ENCODE peak calls at places on chromosomes 1 and 21, in ten cellular contexts. L is PC-3, P is fibroblast of lung, W is fibroblast of the aortic adventitia, K is ascending aorta, U is uterus, N is breast epithelium, T is lung, Q is MM.1S, Z is kidney epithelial cell. R is an unnamed sample.

GRCh38 chr1:24501371-24502167 is 1.1 kb upstream of the RCAN3 start:
- DNase-seq in L (peak), P (no peak), W (no peak), K (no peak), U (no peak), N (peak), T (no peak), Q (peak), Z (no peak), R (no peak)

GRCh38 chr1:65572701-65573421 is 152.4 kb downstream of the LEPR start:
- DNase-seq in L (no peak), P (no peak), W (no peak), K (no peak), U (no peak), N (no peak), T (no peak), Q (no peak), Z (no peak), R (no peak)

GRCh38 chr21:40504825-40505224 is 342.1 kb downstream of the DSCAM start:
- DNase-seq in L (no peak), P (no peak), W (no peak), K (no peak), U (no peak), N (no peak), T (no peak), Q (no peak), Z (no peak), R (no peak)

GRCh38 chr1:15726508-15726907 is 9.6 kb upstream of the SLC25A34 start:
- DNase-seq in L (no peak), P (no peak), W (no peak), K (no peak), U (no peak), N (no peak), T (no peak), Q (no peak), Z (no peak), R (no peak)

GRCh38 chr1:159783724-159784123 is 3.0 kb downstream of the DUSP23 start:
- DNase-seq in L (no peak), P (no peak), W (no peak), K (no peak), U (no peak), N (no peak), T (no peak), Q (no peak), Z (no peak), R (no peak)

GRCh38 chr1:5109652-5110051 is 455.2 kb downstream of the AJAP1 start:
- DNase-seq in L (no peak), P (no peak), W (no peak), K (no peak), U (no peak), N (no peak), T (no peak), Q (no peak), Z (no peak), R (no peak)

GRCh38 chr1:107433068-107433467 is 292.2 kb downstream of the NTNG1 start:
- DNase-seq in L (no peak), P (no peak), W (no peak), K (no peak), U (no peak), N (no peak), T (no peak), Q (no peak), Z (no peak), R (no peak)

GRCh38 chr1:61244114-61244513 is 161.8 kb downstream of the NFIA start:
- DNase-seq in L (peak), P (peak), W (peak), K (peak), U (no peak), N (no peak), T (no peak), Q (no peak), Z (no peak), R (peak)

GRCh38 chr1:7679873-7680790 is 91.0 kb upstream of the VAMP3 start:
- DNase-seq in L (no peak), P (peak), W (peak), K (no peak), U (no peak), N (no peak), T (no peak), Q (no peak), Z (no peak), R (peak)

GRCh38 chr1:194809665-194810064 is 1623.3 kb upstream of the B3GALT2 start:
- DNase-seq in L (no peak), P (no peak), W (no peak), K (no peak), U (no peak), N (no peak), T (no peak), Q (peak), Z (no peak), R (no peak)
- TF ChIP-seq CTCF in L (no peak), P (no peak), W (no peak), K (no peak), U (no peak), N (no peak), T (no peak), Q (peak), Z (no peak), R (no peak)

GRCh38 chr21:31733521-31734149 is 1.7 kb upstream of the SCAF4 start:
- DNase-seq in L (no peak), P (no peak), W (no peak), K (no peak), U (no peak), N (no peak), T (no peak), Q (no peak), Z (no peak), R (no peak)
- H3K4me3 ChIP-seq in L (no peak), P (no peak), W (no peak), K (no peak), U (no peak), N (no peak), T (no peak), Q (no peak), Z (no peak), R (no peak)

DNA sequence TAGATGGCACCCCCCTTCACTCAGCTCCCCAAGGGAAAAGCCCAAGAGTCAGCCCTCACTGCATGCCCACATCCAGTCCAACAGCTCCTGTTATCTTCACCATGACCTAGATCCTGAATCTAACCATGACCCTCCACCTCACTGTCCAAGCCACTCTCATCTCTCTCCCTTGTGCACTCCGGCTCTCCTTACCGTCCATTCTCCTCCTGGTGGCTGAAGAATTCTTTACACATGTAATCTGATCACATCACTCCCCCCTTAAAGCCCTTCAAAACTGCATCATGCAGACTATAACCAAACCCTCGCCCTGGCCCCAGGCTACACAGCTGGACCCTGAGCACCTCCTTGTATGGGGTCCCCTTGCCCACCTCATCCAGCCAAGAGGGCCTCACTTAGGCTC is 14.0 kb upstream of the PAQR7 start:
- DNase-seq in L (peak), P (no peak), W (no peak), K (no peak), U (no peak), N (no peak), T (no peak), Q (no peak), Z (no peak), R (no peak)
- TF ChIP-seq CTCF in L (peak), P (peak), W (peak), K (no peak), U (no peak), N (no peak), T (no peak), Q (no peak), Z (peak), R (no peak)

GRCh38 chr1:46445773-46446256 is 43.8 kb upstream of the DMBX1 start:
- DNase-seq in L (no peak), P (no peak), W (no peak), K (no peak), U (no peak), N (no peak), T (no peak), Q (no peak), Z (no peak), R (no peak)

GRCh38 chr1:46449223-46450159 is 40.1 kb upstream of the DMBX1 start:
- DNase-seq in L (no peak), P (no peak), W (no peak), K (no peak), U (no peak), N (no peak), T (no peak), Q (no peak), Z (no peak), R (no peak)

GRCh38 chr1:46446646-46447498 is 42.8 kb upstream of the DMBX1 start:
- DNase-seq in L (peak), P (peak), W (peak), K (peak), U (peak), N (peak), T (peak), Q (peak), Z (peak), R (peak)

GRCh38 chr1:46448109-46448911 is 41.3 kb upstream of the DMBX1 start:
- DNase-seq in L (no peak), P (peak), W (no peak), K (no peak), U (no peak), N (no peak), T (no peak), Q (no peak), Z (no peak), R (no peak)

DNA sequence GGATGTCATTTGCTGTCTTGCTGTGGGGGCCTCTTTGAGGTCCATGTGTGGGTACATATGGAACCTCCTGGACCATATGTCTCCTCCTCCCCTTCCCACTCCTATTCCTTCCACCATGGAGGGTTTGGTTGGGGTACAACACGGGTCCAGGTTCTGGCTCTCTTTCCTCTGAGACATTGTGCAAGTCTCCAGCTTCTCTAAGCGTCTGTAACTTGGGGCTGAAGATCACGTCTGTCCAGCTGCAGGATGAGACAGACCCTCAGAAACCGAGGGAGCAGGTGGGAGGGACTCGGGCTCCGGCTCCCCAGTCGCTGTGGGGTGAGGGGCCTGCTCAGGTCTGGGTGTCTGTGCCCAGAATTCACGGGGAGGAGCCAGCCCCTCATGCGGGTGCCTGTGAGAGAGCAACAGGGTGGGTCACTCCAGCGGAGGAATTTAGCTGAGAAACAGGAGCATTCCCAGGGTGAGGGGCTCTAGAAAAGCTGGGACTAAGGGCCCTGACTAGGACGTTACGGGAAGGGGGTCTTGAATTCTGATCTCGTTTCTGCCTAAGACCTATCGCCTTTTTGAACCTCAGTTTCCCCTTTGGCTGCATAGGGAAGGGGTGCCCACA is 42.0 kb upstream of the DMBX1 start:
- DNase-seq in L (no peak), P (no peak), W (no peak), K (no peak), U (no peak), N (no peak), T (no peak), Q (no peak), Z (no peak), R (no peak)
- H3K4me3 ChIP-seq in L (no peak), P (no peak), W (no peak), K (peak), U (no peak), N (peak), T (no peak), Q (no peak), Z (no peak), R (no peak)

GRCh38 chr1:216923601-216924000 is 200.4 kb upstream of the ESRRG start:
- DNase-seq in L (no peak), P (peak), W (no peak), K (no peak), U (no peak), N (no peak), T (no peak), Q (no peak), Z (no peak), R (no peak)
- TF ChIP-seq CTCF in L (no peak), P (no peak), W (no peak), K (no peak), U (no peak), N (no peak), T (no peak), Q (no peak), Z (no peak), R (no peak)

DNA sequence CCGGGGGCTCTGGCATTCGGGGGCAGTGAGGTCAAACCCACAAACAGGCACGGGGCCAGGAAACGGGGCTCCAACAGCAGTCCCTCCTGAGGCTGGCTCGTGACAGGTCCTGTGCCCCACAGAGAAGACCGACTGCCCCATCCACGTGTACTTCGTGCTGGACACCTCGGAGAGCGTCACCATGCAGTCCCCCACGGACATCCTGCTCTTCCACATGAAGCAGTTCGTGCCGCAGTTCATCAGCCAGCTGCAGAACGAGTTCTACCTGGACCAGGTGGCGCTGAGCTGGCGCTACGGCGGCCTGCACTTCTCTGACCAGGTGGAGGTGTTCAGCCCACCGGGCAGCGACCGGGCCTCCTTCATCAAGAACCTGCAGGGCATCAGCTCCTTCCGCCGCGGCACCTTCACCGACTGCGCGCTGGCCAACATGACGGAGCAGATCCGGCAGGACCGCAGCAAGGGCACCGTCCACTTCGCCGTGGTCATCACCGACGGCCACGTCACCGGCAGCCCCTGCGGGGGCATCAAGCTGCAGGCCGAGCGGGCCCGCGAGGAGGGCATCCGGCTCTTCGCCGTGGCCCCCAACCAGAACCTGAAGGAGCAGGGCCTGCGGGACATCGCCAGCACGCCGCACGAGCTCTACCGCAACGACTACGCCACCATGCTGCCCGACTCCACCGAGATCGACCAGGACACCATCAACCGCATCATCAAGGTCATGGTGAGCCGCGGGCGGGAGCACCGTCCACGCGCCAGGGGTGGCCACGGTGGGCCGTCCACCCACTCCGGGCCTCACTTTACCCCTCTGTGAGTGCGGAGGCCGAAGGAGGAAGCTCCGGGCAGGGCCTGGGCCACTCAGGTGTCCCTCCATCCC is 14.2 kb downstream of the COL6A2 start:
- DNase-seq in L (no peak), P (no peak), W (no peak), K (peak), U (peak), N (peak), T (no peak), Q (no peak), Z (no peak), R (no peak)
- H3K4me3 ChIP-seq in L (no peak), P (no peak), W (no peak), K (no peak), U (no peak), N (no peak), T (no peak), Q (no peak), Z (no peak), R (no peak)

DNA sequence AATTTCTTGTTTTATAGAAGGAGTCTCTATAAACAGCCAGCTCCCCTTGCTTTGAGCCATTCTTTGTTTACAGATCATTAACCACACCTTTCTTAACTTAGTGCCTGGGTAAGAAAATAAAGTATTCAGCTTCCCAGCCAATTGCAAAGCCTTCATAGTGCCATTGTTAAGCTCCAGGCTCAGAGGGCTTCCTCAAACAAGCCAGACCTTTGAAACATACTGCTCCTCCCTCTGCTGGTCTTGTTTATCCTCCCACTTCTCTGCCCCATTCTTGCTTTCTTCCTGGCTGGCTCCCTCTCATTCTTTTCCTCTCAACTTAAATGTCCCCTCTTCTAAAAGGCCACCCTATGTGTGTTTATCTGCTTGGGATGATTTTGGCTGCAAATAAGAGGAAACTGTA is 319.4 kb upstream of the ST6GALNAC5 start:
- DNase-seq in L (no peak), P (no peak), W (no peak), K (no peak), U (no peak), N (no peak), T (no peak), Q (no peak), Z (no peak), R (peak)
- TF ChIP-seq CTCF in L (no peak), P (no peak), W (no peak), K (no peak), U (no peak), N (no peak), T (no peak), Q (no peak), Z (peak), R (no peak)

GRCh38 chr1:9121891-9122409 is 7.0 kb downstream of the GPR157 start:
- DNase-seq in L (no peak), P (no peak), W (no peak), K (no peak), U (no peak), N (no peak), T (no peak), Q (no peak), Z (no peak), R (no peak)
- H3K4me3 ChIP-seq in L (no peak), P (no peak), W (no peak), K (no peak), U (no peak), N (no peak), T (no peak), Q (no peak), Z (no peak), R (no peak)